ENCODE peak calls at places on chromosomes 5 and 9, in six cellular contexts. Z is body of pancreas; D is colonic mucosa; I is occipital lobe; Y is activated effector memory CD4-positive, alpha-beta T cell treated with Interleukin-2 at 50 U/mL for 16 hours; S is GM23248. Q is an unnamed sample.

GRCh38 chr5:137156175-137156574 is 343.0 kb downstream of the SPOCK1 start:
- DNase-seq in Z (no peak), D (no peak), I (no peak), Y (no peak), S (no peak), Q (no peak)

GRCh38 chr5:93995126-93995621 is 253.8 kb upstream of the POU5F2 start:
- DNase-seq in Z (no peak), D (no peak), I (no peak), Y (no peak), S (peak), Q (peak)

GRCh38 chr5:155594270-155594669 is 580.7 kb downstream of the KIF4B start:
- DNase-seq in Z (no peak), D (no peak), I (no peak), Y (no peak), S (no peak), Q (no peak)

GRCh38 chr5:171848006-171848405 is 62.4 kb downstream of the SMIM23 start:
- DNase-seq in Z (no peak), D (no peak), I (no peak), Y (no peak), S (no peak), Q (no peak)

GRCh38 chr5:1442222-1443144 is 2.8 kb downstream of the SLC6A3 start:
- DNase-seq in Z (no peak), D (no peak), I (no peak), Y (no peak), S (no peak), Q (no peak)

GRCh38 chr5:134576386-134577021 is 51.0 kb downstream of the JADE2 start:
- DNase-seq in Z (no peak), D (no peak), I (no peak), Y (no peak), S (no peak), Q (no peak)

GRCh38 chr5:169988947-169989346 is 8.7 kb upstream of the INSYN2B start:
- DNase-seq in Z (no peak), D (no peak), I (no peak), Y (no peak), S (no peak), Q (no peak)

GRCh38 chr5:132419517-132420468 is 50.3 kb downstream of the SLC22A5 start:
- DNase-seq in Z (peak), D (peak), I (no peak), Y (peak), S (peak), Q (peak)

GRCh38 chr9:14706530-14707140 is 13.4 kb upstream of the ZDHHC21 start:
- DNase-seq in Z (no peak), D (no peak), I (no peak), Y (no peak), S (no peak), Q (no peak)

GRCh38 chr9:35374910-35375309 is 115.0 kb upstream of the RUSC2 start:
- DNase-seq in Z (no peak), D (no peak), I (no peak), Y (no peak), S (no peak), Q (no peak)

GRCh38 chr5:19179561-19179960 is 808.4 kb downstream of the CDH18 start:
- DNase-seq in Z (no peak), D (no peak), I (no peak), Y (no peak), S (no peak), Q (no peak)

GRCh38 chr9:11011696-11012095 is 398.9 kb upstream of the PTPRD start:
- DNase-seq in Z (no peak), D (no peak), I (no peak), Y (no peak), S (no peak), Q (no peak)

GRCh38 chr5:56126487-56127179 is 106.5 kb downstream of the ANKRD55 start:
- DNase-seq in Z (no peak), D (no peak), I (no peak), Y (no peak), S (no peak), Q (no peak)

GRCh38 chr9:133604214-133604613 is 5.0 kb downstream of the FAM163B start:
- DNase-seq in Z (no peak), D (no peak), I (no peak), Y (peak), S (no peak), Q (peak)

GRCh38 chr9:129495422-129496186 is 125.3 kb downstream of the C9orf50 start:
- DNase-seq in Z (peak), D (peak), I (peak), Y (peak), S (peak), Q (peak)

GRCh38 chr5:113382736-113383135 is 52.1 kb downstream of the TSSK1B start:
- DNase-seq in Z (no peak), D (no peak), I (no peak), Y (no peak), S (peak), Q (no peak)